ENCODE peak calls at places on chromosomes 13 and 19, in eight cellular contexts. One of them, this sample, is unnamed.

GRCh38 chr19:51016798-51017683 is 2.5 kb downstream of the KLK10 start:
- DNase-seq in GM13976: peak; percentile 85
- DNase-seq in iris pigment epithelial cell: peak; percentile 58
- DNase-seq in spleen: peak; percentile 88
- DNase-seq in T1000: no peak
- DNase-seq in AG09309: no peak
- DNase-seq in stimulated activated CD8-positive, alpha-beta memory T cell treated with anti-CD3 and anti-CD28 coated beads, Interleukin-7, amount 100 ng/mL, for 24 hours: peak; percentile 50
- DNase-seq in NCI-H1694: peak; percentile 4
- DNase-seq in this sample: no peak

GRCh38 chr19:55598034-55598433 is 1.3 kb downstream of the FIZ1 start:
- DNase-seq in iris pigment epithelial cell: no peak
- DNase-seq in T1000: no peak
- DNase-seq in AG09309: no peak
- DNase-seq in stimulated activated CD8-positive, alpha-beta memory T cell treated with anti-CD3 and anti-CD28 coated beads, Interleukin-7, amount 100 ng/mL, for 24 hours: no peak
- DNase-seq in spleen: peak; percentile 73
- DNase-seq in GM13976: no peak
- DNase-seq in NCI-H1694: no peak
- DNase-seq in this sample: no peak

GRCh38 chr19:37991176-37991835 is 84.3 kb downstream of the SIPA1L3 start:
- DNase-seq in iris pigment epithelial cell: no peak
- DNase-seq in T1000: no peak
- DNase-seq in GM13976: no peak
- DNase-seq in NCI-H1694: no peak
- DNase-seq in stimulated activated CD8-positive, alpha-beta memory T cell treated with anti-CD3 and anti-CD28 coated beads, Interleukin-7, amount 100 ng/mL, for 24 hours: no peak
- DNase-seq in spleen: peak; percentile 47
- DNase-seq in AG09309: no peak
- DNase-seq in this sample: no peak

GRCh38 chr19:10003271-10003670 is 7.0 kb downstream of the COL5A3 start:
- DNase-seq in iris pigment epithelial cell: no peak
- DNase-seq in stimulated activated CD8-positive, alpha-beta memory T cell treated with anti-CD3 and anti-CD28 coated beads, Interleukin-7, amount 100 ng/mL, for 24 hours: no peak
- DNase-seq in AG09309: no peak
- DNase-seq in spleen: no peak
- DNase-seq in NCI-H1694: no peak
- DNase-seq in GM13976: no peak
- DNase-seq in T1000: no peak
- DNase-seq in this sample: no peak

GRCh38 chr19:18903146-18904056 is 7.4 kb upstream of the CERS1 start:
- DNase-seq in spleen: no peak
- DNase-seq in iris pigment epithelial cell: no peak
- DNase-seq in AG09309: no peak
- DNase-seq in GM13976: no peak
- DNase-seq in T1000: no peak
- DNase-seq in stimulated activated CD8-positive, alpha-beta memory T cell treated with anti-CD3 and anti-CD28 coated beads, Interleukin-7, amount 100 ng/mL, for 24 hours: no peak
- DNase-seq in NCI-H1694: no peak
- DNase-seq in this sample: no peak

GRCh38 chr19:28341810-28342350 is 871.1 kb downstream of the UQCRFS1 start:
- DNase-seq in iris pigment epithelial cell: no peak
- DNase-seq in spleen: no peak
- DNase-seq in T1000: no peak
- DNase-seq in AG09309: no peak
- DNase-seq in GM13976: no peak
- DNase-seq in stimulated activated CD8-positive, alpha-beta memory T cell treated with anti-CD3 and anti-CD28 coated beads, Interleukin-7, amount 100 ng/mL, for 24 hours: no peak
- DNase-seq in NCI-H1694: no peak
- DNase-seq in this sample: no peak

GRCh38 chr19:19054939-19055440 is 8.8 kb upstream of the SLC25A42 start:
- DNase-seq in AG09309: no peak
- DNase-seq in iris pigment epithelial cell: no peak
- DNase-seq in T1000: no peak
- DNase-seq in spleen: no peak
- DNase-seq in GM13976: no peak
- DNase-seq in NCI-H1694: no peak
- DNase-seq in stimulated activated CD8-positive, alpha-beta memory T cell treated with anti-CD3 and anti-CD28 coated beads, Interleukin-7, amount 100 ng/mL, for 24 hours: no peak
- DNase-seq in this sample: no peak

GRCh38 chr13:110334256-110334655 is 27.2 kb downstream of the COL4A2 start:
- DNase-seq in iris pigment epithelial cell: peak; percentile 59
- DNase-seq in AG09309: no peak
- DNase-seq in spleen: no peak
- DNase-seq in GM13976: no peak
- DNase-seq in stimulated activated CD8-positive, alpha-beta memory T cell treated with anti-CD3 and anti-CD28 coated beads, Interleukin-7, amount 100 ng/mL, for 24 hours: no peak
- DNase-seq in NCI-H1694: no peak
- DNase-seq in T1000: no peak
- DNase-seq in this sample: no peak

GRCh38 chr19:9296336-9296735 is 13.3 kb downstream of the ZNF699 start:
- DNase-seq in stimulated activated CD8-positive, alpha-beta memory T cell treated with anti-CD3 and anti-CD28 coated beads, Interleukin-7, amount 100 ng/mL, for 24 hours: no peak
- DNase-seq in GM13976: no peak
- DNase-seq in iris pigment epithelial cell: peak; percentile 6
- DNase-seq in NCI-H1694: no peak
- DNase-seq in T1000: no peak
- DNase-seq in AG09309: no peak
- DNase-seq in spleen: no peak
- DNase-seq in this sample: no peak

GRCh38 chr19:48636859-48637448 is at the start of gene DBP:
- DNase-seq in NCI-H1694: no peak
- DNase-seq in GM13976: no peak
- DNase-seq in iris pigment epithelial cell: no peak
- DNase-seq in stimulated activated CD8-positive, alpha-beta memory T cell treated with anti-CD3 and anti-CD28 coated beads, Interleukin-7, amount 100 ng/mL, for 24 hours: no peak
- DNase-seq in AG09309: no peak
- DNase-seq in spleen: peak; percentile 93
- DNase-seq in T1000: no peak
- DNase-seq in this sample: no peak

GRCh38 chr19:38975861-38976271 is 324 bp upstream of the FBXO17 start:
- DNase-seq in GM13976: no peak
- DNase-seq in AG09309: no peak
- DNase-seq in stimulated activated CD8-positive, alpha-beta memory T cell treated with anti-CD3 and anti-CD28 coated beads, Interleukin-7, amount 100 ng/mL, for 24 hours: no peak
- DNase-seq in NCI-H1694: no peak
- DNase-seq in T1000: no peak
- DNase-seq in iris pigment epithelial cell: peak; percentile 39
- DNase-seq in spleen: no peak
- DNase-seq in this sample: no peak

GRCh38 chr19:55638864-55639359 is 1.9 kb upstream of the ZNF580 start:
- DNase-seq in T1000: peak; percentile 6
- DNase-seq in iris pigment epithelial cell: no peak
- DNase-seq in AG09309: no peak
- DNase-seq in stimulated activated CD8-positive, alpha-beta memory T cell treated with anti-CD3 and anti-CD28 coated beads, Interleukin-7, amount 100 ng/mL, for 24 hours: peak; percentile 33
- DNase-seq in GM13976: no peak
- DNase-seq in NCI-H1694: no peak
- DNase-seq in spleen: no peak
- DNase-seq in this sample: peak; percentile 71

GRCh38 chr13:38804536-38804935 is 117.7 kb downstream of the FREM2 start:
- DNase-seq in spleen: no peak
- DNase-seq in NCI-H1694: no peak
- DNase-seq in AG09309: no peak
- DNase-seq in T1000: no peak
- DNase-seq in stimulated activated CD8-positive, alpha-beta memory T cell treated with anti-CD3 and anti-CD28 coated beads, Interleukin-7, amount 100 ng/mL, for 24 hours: no peak
- DNase-seq in iris pigment epithelial cell: peak; percentile 12
- DNase-seq in GM13976: no peak
- DNase-seq in this sample: no peak

GRCh38 chr19:2840794-2841790 is at the start of gene ZNF555:
- DNase-seq in iris pigment epithelial cell: peak; percentile 99
- DNase-seq in NCI-H1694: peak; percentile 96
- DNase-seq in stimulated activated CD8-positive, alpha-beta memory T cell treated with anti-CD3 and anti-CD28 coated beads, Interleukin-7, amount 100 ng/mL, for 24 hours: peak; percentile 96
- DNase-seq in spleen: peak; percentile 98
- DNase-seq in GM13976: peak; percentile 99
- DNase-seq in AG09309: peak; percentile 96
- DNase-seq in T1000: peak; percentile 96
- DNase-seq in this sample: peak; percentile 97

GRCh38 chr13:78228211-78228610 is 309.6 kb upstream of the EDNRB start:
- DNase-seq in T1000: no peak
- DNase-seq in stimulated activated CD8-positive, alpha-beta memory T cell treated with anti-CD3 and anti-CD28 coated beads, Interleukin-7, amount 100 ng/mL, for 24 hours: no peak
- DNase-seq in spleen: no peak
- DNase-seq in iris pigment epithelial cell: no peak
- DNase-seq in AG09309: no peak
- DNase-seq in GM13976: no peak
- DNase-seq in NCI-H1694: no peak
- DNase-seq in this sample: no peak

GRCh38 chr19:9850235-9850959 is 15.3 kb downstream of the PIN1 start:
- DNase-seq in AG09309: no peak
- DNase-seq in T1000: no peak
- DNase-seq in spleen: no peak
- DNase-seq in iris pigment epithelial cell: no peak
- DNase-seq in GM13976: no peak
- DNase-seq in NCI-H1694: peak; percentile 64
- DNase-seq in stimulated activated CD8-positive, alpha-beta memory T cell treated with anti-CD3 and anti-CD28 coated beads, Interleukin-7, amount 100 ng/mL, for 24 hours: no peak
- DNase-seq in this sample: no peak

GRCh38 chr19:54429545-54430227 is 14.4 kb downstream of the TTYH1 start:
- DNase-seq in spleen: no peak
- DNase-seq in stimulated activated CD8-positive, alpha-beta memory T cell treated with anti-CD3 and anti-CD28 coated beads, Interleukin-7, amount 100 ng/mL, for 24 hours: no peak
- DNase-seq in GM13976: no peak
- DNase-seq in T1000: no peak
- DNase-seq in iris pigment epithelial cell: no peak
- DNase-seq in NCI-H1694: no peak
- DNase-seq in AG09309: no peak
- DNase-seq in this sample: no peak

GRCh38 chr19:40471111-40471510 is 4.3 kb downstream of the SPTBN4 start:
- DNase-seq in stimulated activated CD8-positive, alpha-beta memory T cell treated with anti-CD3 and anti-CD28 coated beads, Interleukin-7, amount 100 ng/mL, for 24 hours: no peak
- DNase-seq in GM13976: no peak
- DNase-seq in spleen: no peak
- DNase-seq in iris pigment epithelial cell: no peak
- DNase-seq in T1000: no peak
- DNase-seq in NCI-H1694: no peak
- DNase-seq in AG09309: no peak
- DNase-seq in this sample: no peak

This sample was measured in activated CD4-positive, alpha-beta memory T cell treated with anti-CD3 and anti-CD28 coated beads, Interleukin-2, amount 10 ng/mL, durations not matched to agents 7 days and 5 days.